ENCODE peak calls at places on chromosomes 11 and 22, in seven cellular contexts. O, C, R, S, J, Z and Q are unnamed samples.

GRCh38 chr11:66856496-66857233 is at the start of gene LRFN4:
- DNase-seq in O (no peak), J (peak), R (peak), C (no peak), S (peak), Z (peak), Q (peak)

GRCh38 chr22:46646531-46647211 is 26.5 kb downstream of the GRAMD4 start:
- DNase-seq in J (no peak), O (no peak), S (no peak), Z (no peak), R (no peak), C (no peak), Q (no peak)

GRCh38 chr11:17598700-17599459 is 51.8 kb downstream of the OTOG start:
- DNase-seq in J (peak), C (peak), Z (peak), O (peak), R (peak), S (peak), Q (peak)

GRCh38 chr11:118699508-118700220 is 20.2 kb upstream of the TREH start:
- DNase-seq in C (no peak), R (no peak), J (no peak), Z (no peak), S (no peak), O (no peak), Q (no peak)

GRCh38 chr11:125166903-125167291 is 2.3 kb downstream of the PKNOX2 start:
- DNase-seq in O (no peak), R (no peak), Z (no peak), S (no peak), C (no peak), J (no peak), Q (no peak)

GRCh38 chr11:130165601-130166456 is 6.2 kb downstream of the ST14 start:
- DNase-seq in C (no peak), Z (no peak), R (no peak), J (no peak), S (no peak), O (no peak), Q (no peak)

GRCh38 chr11:15143855-15144254 is 29.1 kb downstream of the INSC start:
- DNase-seq in O (no peak), S (no peak), C (no peak), Z (no peak), R (no peak), J (no peak), Q (no peak)

GRCh38 chr22:24091551-24092420 is 80.7 kb downstream of the CABIN1 start:
- DNase-seq in Z (no peak), O (no peak), R (no peak), C (peak), J (no peak), S (no peak), Q (no peak)

GRCh38 chr11:47413908-47414684 is 5.7 kb downstream of the SLC39A13 start:
- DNase-seq in O (no peak), J (no peak), C (peak), R (no peak), Z (no peak), S (no peak), Q (no peak)

GRCh38 chr11:119774180-119774763 is 45.3 kb upstream of the NECTIN1 start:
- DNase-seq in S (no peak), O (peak), R (no peak), J (peak), C (peak), Z (peak), Q (no peak)
- TF ChIP-seq CTCF in S (no peak), O (no peak), R (no peak), J (no peak), C (no peak), Z (no peak), Q (no peak)

GRCh38 chr11:92735039-92735438 is 234.4 kb upstream of the MTNR1B start:
- DNase-seq in C (no peak), O (peak), J (no peak), R (no peak), S (no peak), Z (no peak), Q (no peak)
- TF ChIP-seq CTCF in C (peak), O (peak), J (peak), R (no peak), S (no peak), Z (no peak), Q (no peak)

GRCh38 chr11:126476256-126476970 is 120.9 kb downstream of the ST3GAL4 start:
- DNase-seq in R (no peak), J (no peak), O (no peak), C (no peak), S (no peak), Z (no peak), Q (no peak)
- TF ChIP-seq CTCF in R (no peak), J (no peak), O (no peak), C (no peak), S (no peak), Z (no peak), Q (no peak)

GRCh38 chr22:25898707-25899365 is 156.8 kb downstream of the MYO18B start:
- DNase-seq in S (no peak), R (no peak), C (no peak), O (no peak), J (peak), Z (no peak), Q (no peak)
- TF ChIP-seq CTCF in S (no peak), R (no peak), C (no peak), O (peak), J (peak), Z (no peak), Q (no peak)

DNA sequence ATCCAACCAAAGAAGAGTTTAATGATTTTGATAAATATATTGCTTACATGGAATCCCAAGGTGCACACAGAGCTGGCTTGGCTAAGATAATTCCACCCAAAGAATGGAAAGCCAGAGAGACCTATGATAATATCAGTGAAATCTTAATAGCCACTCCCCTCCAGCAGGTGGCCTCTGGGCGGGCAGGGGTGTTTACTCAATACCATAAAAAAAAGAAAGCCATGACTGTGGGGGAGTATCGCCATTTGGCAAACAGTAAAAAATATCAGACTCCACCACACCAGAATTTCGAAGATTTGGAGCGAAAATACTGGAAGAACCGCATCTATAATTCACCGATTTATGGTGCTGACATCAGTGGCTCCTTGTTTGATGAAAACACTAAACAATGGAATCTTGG is 23.9 kb downstream of the KDM4D start:
- DNase-seq in R (no peak), J (no peak), S (no peak), C (no peak), Z (no peak), O (no peak), Q (no peak)
- TF ChIP-seq CTCF in R (no peak), J (peak), S (no peak), C (no peak), Z (no peak), O (peak), Q (no peak)

DNA sequence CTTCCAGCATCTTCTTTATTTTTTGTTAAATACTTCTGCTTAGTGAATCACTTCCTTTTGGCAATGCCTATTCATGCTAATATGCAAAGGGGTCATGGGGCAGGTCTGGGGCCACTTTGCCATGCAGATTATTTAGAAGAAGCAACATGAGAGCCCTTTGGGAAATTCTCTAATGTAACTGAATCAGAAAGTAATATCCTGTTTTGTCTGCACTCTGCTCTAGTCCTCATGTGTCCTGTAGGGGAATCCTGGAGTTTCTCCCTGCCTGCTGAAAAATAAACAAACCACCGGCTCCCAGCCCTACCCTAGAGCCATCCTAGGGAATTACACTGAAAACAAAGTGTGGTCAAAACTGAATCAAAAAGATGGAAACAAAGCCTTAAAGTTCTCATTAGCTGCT is 176.4 kb upstream of the POU2AF2 start:
- DNase-seq in Z (no peak), O (no peak), C (no peak), R (no peak), J (no peak), S (no peak), Q (no peak)
- TF ChIP-seq CTCF in Z (no peak), O (no peak), C (no peak), R (no peak), J (peak), S (no peak), Q (no peak)